ENCODE peak calls at places on chromosome 13, in nine cellular contexts. One of them, this sample, is unnamed. For H3K27me3, the result is how much of the 10 kb centered on the place peaks cover.

GRCh38 chr13:94548382-94549240 is 47.3 kb downstream of the TGDS start:
- DNase-seq in bronchial epithelial cell: peak
- DNase-seq in cardiac muscle cell: peak
- DNase-seq in fibroblast of lung: peak
- DNase-seq in PC-3: peak
- DNase-seq in tibial nerve: peak
- DNase-seq in HCT116: peak
- DNase-seq in brain microvascular endothelial cell: no peak
- DNase-seq in GM23248: peak
- DNase-seq in this sample: no peak

GRCh38 chr13:21022694-21023325 is 38.6 kb downstream of the LATS2 start:
- DNase-seq in bronchial epithelial cell: no peak
- DNase-seq in cardiac muscle cell: no peak
- DNase-seq in fibroblast of lung: no peak
- DNase-seq in PC-3: no peak
- DNase-seq in tibial nerve: no peak
- DNase-seq in HCT116: no peak
- DNase-seq in brain microvascular endothelial cell: no peak
- DNase-seq in GM23248: no peak
- DNase-seq in this sample: peak

GRCh38 chr13:76885203-76886004 is 801 bp downstream of the KCTD12 start:
- DNase-seq in bronchial epithelial cell: peak
- DNase-seq in cardiac muscle cell: peak
- DNase-seq in fibroblast of lung: peak
- DNase-seq in PC-3: peak
- DNase-seq in tibial nerve: peak
- DNase-seq in HCT116: no peak
- DNase-seq in brain microvascular endothelial cell: peak
- DNase-seq in GM23248: peak
- DNase-seq in this sample: peak

GRCh38 chr13:84126671-84127171 is 244.4 kb upstream of the SLITRK1 start:
- DNase-seq in bronchial epithelial cell: peak
- DNase-seq in cardiac muscle cell: peak
- DNase-seq in fibroblast of lung: no peak
- DNase-seq in PC-3: no peak
- DNase-seq in tibial nerve: no peak
- DNase-seq in HCT116: no peak
- DNase-seq in brain microvascular endothelial cell: peak
- DNase-seq in GM23248: no peak
- DNase-seq in this sample: no peak

GRCh38 chr13:94705081-94705751 is 7.1 kb downstream of the SOX21 start:
- DNase-seq in bronchial epithelial cell: no peak
- DNase-seq in cardiac muscle cell: no peak
- DNase-seq in fibroblast of lung: no peak
- DNase-seq in PC-3: no peak
- DNase-seq in tibial nerve: no peak
- DNase-seq in HCT116: no peak
- DNase-seq in brain microvascular endothelial cell: no peak
- DNase-seq in GM23248: no peak
- DNase-seq in this sample: no peak

GRCh38 chr13:31029129-31029528 is 96.7 kb downstream of the TEX26 start:
- DNase-seq in bronchial epithelial cell: no peak
- DNase-seq in cardiac muscle cell: no peak
- DNase-seq in fibroblast of lung: no peak
- DNase-seq in PC-3: no peak
- DNase-seq in tibial nerve: no peak
- DNase-seq in HCT116: no peak
- DNase-seq in brain microvascular endothelial cell: no peak
- DNase-seq in GM23248: peak
- DNase-seq in this sample: no peak

GRCh38 chr13:81017525-81018152 is 676.7 kb upstream of the SPRY2 start:
- DNase-seq in bronchial epithelial cell: peak
- DNase-seq in cardiac muscle cell: peak
- DNase-seq in fibroblast of lung: peak
- DNase-seq in PC-3: peak
- DNase-seq in tibial nerve: no peak
- DNase-seq in HCT116: peak
- DNase-seq in brain microvascular endothelial cell: no peak
- DNase-seq in GM23248: peak
- DNase-seq in this sample: peak

GRCh38 chr13:91139232-91139631 is 208.3 kb upstream of the MIR17HG start:
- DNase-seq in bronchial epithelial cell: no peak
- DNase-seq in cardiac muscle cell: no peak
- DNase-seq in fibroblast of lung: no peak
- DNase-seq in PC-3: no peak
- DNase-seq in tibial nerve: no peak
- DNase-seq in HCT116: no peak
- DNase-seq in brain microvascular endothelial cell: no peak
- DNase-seq in GM23248: no peak
- DNase-seq in this sample: no peak

GRCh38 chr13:23695711-23696512 is 125.7 kb downstream of the TNFRSF19 start:
- DNase-seq in bronchial epithelial cell: no peak
- DNase-seq in cardiac muscle cell: no peak
- DNase-seq in fibroblast of lung: no peak
- DNase-seq in PC-3: no peak
- DNase-seq in tibial nerve: no peak
- DNase-seq in HCT116: no peak
- DNase-seq in brain microvascular endothelial cell: no peak
- DNase-seq in GM23248: no peak
- DNase-seq in this sample: no peak

GRCh38 chr13:27638521-27638920 is 16.8 kb downstream of the POLR1D start:
- DNase-seq in bronchial epithelial cell: peak
- DNase-seq in cardiac muscle cell: no peak
- DNase-seq in fibroblast of lung: peak
- DNase-seq in PC-3: no peak
- DNase-seq in tibial nerve: no peak
- DNase-seq in HCT116: no peak
- DNase-seq in brain microvascular endothelial cell: no peak
- DNase-seq in GM23248: peak
- DNase-seq in this sample: peak

GRCh38 chr13:19634129-19634740 is 776 bp downstream of the MPHOSPH8 start:
- DNase-seq in bronchial epithelial cell: peak
- DNase-seq in cardiac muscle cell: peak
- DNase-seq in fibroblast of lung: peak
- DNase-seq in PC-3: peak
- DNase-seq in tibial nerve: peak
- DNase-seq in HCT116: no peak
- DNase-seq in brain microvascular endothelial cell: peak
- DNase-seq in GM23248: peak
- DNase-seq in this sample: no peak

GRCh38 chr13:109666656-109667448 is 119.5 kb downstream of the IRS2 start:
- DNase-seq in bronchial epithelial cell: peak
- DNase-seq in cardiac muscle cell: no peak
- DNase-seq in fibroblast of lung: no peak
- DNase-seq in PC-3: peak
- DNase-seq in tibial nerve: no peak
- DNase-seq in HCT116: no peak
- DNase-seq in brain microvascular endothelial cell: peak
- DNase-seq in GM23248: peak
- DNase-seq in this sample: peak

GRCh38 chr13:36345438-36346221 is 564 bp downstream of the SPART start:
- DNase-seq in bronchial epithelial cell: peak
- DNase-seq in cardiac muscle cell: peak
- DNase-seq in fibroblast of lung: peak
- DNase-seq in PC-3: no peak
- DNase-seq in tibial nerve: peak
- DNase-seq in HCT116: no peak
- DNase-seq in brain microvascular endothelial cell: peak
- DNase-seq in GM23248: peak
- DNase-seq in this sample: peak

GRCh38 chr13:59914556-59914955 is 249.2 kb downstream of the DIAPH3 start:
- DNase-seq in bronchial epithelial cell: no peak
- DNase-seq in cardiac muscle cell: no peak
- DNase-seq in fibroblast of lung: no peak
- DNase-seq in PC-3: no peak
- DNase-seq in tibial nerve: no peak
- DNase-seq in HCT116: no peak
- DNase-seq in brain microvascular endothelial cell: peak
- DNase-seq in GM23248: peak
- DNase-seq in this sample: no peak

GRCh38 chr13:36616706-36617105 is 57.1 kb upstream of the SERTM1 start:
- DNase-seq in bronchial epithelial cell: no peak
- DNase-seq in cardiac muscle cell: no peak
- DNase-seq in fibroblast of lung: no peak
- DNase-seq in PC-3: no peak
- DNase-seq in tibial nerve: no peak
- DNase-seq in HCT116: no peak
- DNase-seq in brain microvascular endothelial cell: no peak
- DNase-seq in GM23248: no peak
- DNase-seq in this sample: no peak

GRCh38 chr13:94114166-94114565 is 365.3 kb downstream of the DCT start:
- DNase-seq in bronchial epithelial cell: no peak
- DNase-seq in cardiac muscle cell: no peak
- DNase-seq in fibroblast of lung: no peak
- DNase-seq in PC-3: no peak
- DNase-seq in tibial nerve: no peak
- DNase-seq in HCT116: no peak
- DNase-seq in brain microvascular endothelial cell: no peak
- DNase-seq in GM23248: no peak
- DNase-seq in this sample: no peak

GRCh38 chr13:110448230-110448629 is 113.3 kb downstream of the RAB20 start:
- DNase-seq in bronchial epithelial cell: peak
- DNase-seq in cardiac muscle cell: peak
- DNase-seq in fibroblast of lung: peak
- DNase-seq in PC-3: peak
- DNase-seq in tibial nerve: no peak
- DNase-seq in HCT116: peak
- DNase-seq in brain microvascular endothelial cell: peak
- DNase-seq in GM23248: peak
- DNase-seq in this sample: peak

GRCh38 chr13:26557393-26558073 is at the start of gene WASF3:
- DNase-seq in bronchial epithelial cell: peak
- DNase-seq in cardiac muscle cell: peak
- DNase-seq in fibroblast of lung: peak
- DNase-seq in PC-3: peak
- DNase-seq in tibial nerve: peak
- DNase-seq in HCT116: peak
- DNase-seq in brain microvascular endothelial cell: peak
- DNase-seq in GM23248: peak
- DNase-seq in this sample: peak
- H3K27me3 ChIP-seq in bronchial epithelial cell: under half
- H3K27me3 ChIP-seq in cardiac muscle cell: under half
- H3K27me3 ChIP-seq in fibroblast of lung: under half
- H3K27me3 ChIP-seq in PC-3: under half
- H3K27me3 ChIP-seq in tibial nerve: under half
- H3K27me3 ChIP-seq in HCT116: under half
- H3K27me3 ChIP-seq in brain microvascular endothelial cell: under half
- H3K27me3 ChIP-seq in GM23248: under half
- H3K27me3 ChIP-seq in this sample: under half

DNA sequence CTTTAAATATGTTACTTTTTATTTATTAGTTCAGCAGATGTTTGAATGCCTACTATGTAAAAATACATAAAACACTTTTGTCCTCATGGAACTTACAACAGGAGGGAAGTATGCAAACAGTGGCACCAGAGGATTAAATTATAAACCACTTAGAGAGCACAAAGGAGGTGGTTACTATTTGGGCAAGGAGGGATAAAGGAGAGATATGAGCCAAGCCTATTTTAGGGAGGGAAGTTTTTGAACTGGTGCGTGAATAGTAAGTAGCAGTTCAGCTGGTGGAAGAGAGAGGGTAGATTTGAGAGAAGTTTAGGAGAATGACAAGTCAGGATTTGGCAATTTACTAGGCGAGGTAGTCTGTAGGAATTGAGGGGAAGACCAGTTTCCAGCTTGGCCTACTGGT is 8.6 kb downstream of the AKAP11 start:
- DNase-seq in bronchial epithelial cell: no peak
- DNase-seq in cardiac muscle cell: no peak
- DNase-seq in fibroblast of lung: no peak
- DNase-seq in PC-3: no peak
- DNase-seq in tibial nerve: no peak
- DNase-seq in HCT116: no peak
- DNase-seq in brain microvascular endothelial cell: no peak
- DNase-seq in GM23248: no peak
- DNase-seq in this sample: no peak
- H3K27me3 ChIP-seq in bronchial epithelial cell: under half
- H3K27me3 ChIP-seq in cardiac muscle cell: under half
- H3K27me3 ChIP-seq in fibroblast of lung: under half
- H3K27me3 ChIP-seq in PC-3: under half
- H3K27me3 ChIP-seq in tibial nerve: under half
- H3K27me3 ChIP-seq in HCT116: under half
- H3K27me3 ChIP-seq in brain microvascular endothelial cell: under half
- H3K27me3 ChIP-seq in GM23248: under half
- H3K27me3 ChIP-seq in this sample: under half

DNA sequence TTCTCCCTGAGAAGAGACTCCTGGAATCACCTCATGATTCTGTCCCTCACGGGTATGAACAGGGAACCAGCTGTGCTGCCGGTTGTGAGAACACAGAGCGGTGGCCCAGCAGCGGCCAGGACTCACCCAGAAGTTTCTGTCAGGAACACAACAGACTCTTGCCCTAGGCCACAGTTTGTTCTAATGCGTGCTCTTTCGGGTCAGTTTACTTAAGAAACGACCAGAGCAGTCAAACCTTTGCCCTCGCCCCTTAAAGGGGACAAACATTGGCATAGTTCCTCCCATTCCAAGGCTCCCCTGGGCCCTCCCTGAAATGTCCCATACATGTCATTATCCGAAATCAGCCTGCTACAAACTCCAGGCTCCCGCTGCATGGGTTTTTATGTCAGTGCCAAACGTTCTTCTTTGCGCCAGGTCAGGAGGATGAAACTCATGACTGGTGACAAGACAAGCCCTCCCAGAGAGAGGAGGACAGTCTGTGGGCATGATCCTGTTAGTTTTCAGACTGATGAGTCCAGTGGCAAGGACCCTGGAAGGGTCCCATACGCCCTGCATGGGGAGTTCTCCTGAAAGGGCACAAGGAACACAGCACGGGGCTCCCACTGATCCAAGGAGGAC is 18.3 kb downstream of the ZIC5 start:
- DNase-seq in bronchial epithelial cell: no peak
- DNase-seq in cardiac muscle cell: no peak
- DNase-seq in fibroblast of lung: no peak
- DNase-seq in PC-3: no peak
- DNase-seq in tibial nerve: no peak
- DNase-seq in HCT116: no peak
- DNase-seq in brain microvascular endothelial cell: no peak
- DNase-seq in GM23248: no peak
- DNase-seq in this sample: no peak
- H3K27me3 ChIP-seq in bronchial epithelial cell: under half
- H3K27me3 ChIP-seq in cardiac muscle cell: half or more
- H3K27me3 ChIP-seq in fibroblast of lung: under half
- H3K27me3 ChIP-seq in PC-3: half or more
- H3K27me3 ChIP-seq in tibial nerve: under half
- H3K27me3 ChIP-seq in HCT116: under half
- H3K27me3 ChIP-seq in brain microvascular endothelial cell: under half
- H3K27me3 ChIP-seq in GM23248: half or more
- H3K27me3 ChIP-seq in this sample: half or more

DNA sequence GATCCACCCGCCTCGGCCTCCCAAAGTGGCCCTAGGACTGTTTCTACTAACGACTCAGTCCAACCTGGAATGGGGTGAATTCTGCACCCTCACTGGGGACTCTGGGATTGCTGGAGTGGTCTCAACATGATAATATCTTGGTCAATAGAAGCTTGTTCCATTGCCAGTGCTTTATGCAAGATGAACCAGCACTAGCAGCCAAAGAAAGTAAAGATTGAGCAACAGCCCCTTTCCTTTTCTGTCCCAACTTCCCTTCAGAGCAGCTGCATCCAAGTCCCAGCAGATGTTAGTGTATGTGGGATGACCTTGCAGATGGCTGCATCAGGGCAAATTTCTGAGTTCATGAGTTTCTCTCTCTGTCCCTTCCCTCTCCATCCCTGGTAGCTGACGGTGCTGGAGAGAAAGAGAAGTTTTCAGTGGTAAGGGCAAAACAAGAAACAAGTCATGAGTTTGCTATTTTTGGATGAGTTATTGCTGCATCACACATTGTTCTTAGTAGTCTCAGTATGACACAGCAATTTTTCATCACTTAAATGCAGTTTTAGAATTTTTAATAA is 183.6 kb upstream of the EDNRB start:
- DNase-seq in bronchial epithelial cell: peak
- DNase-seq in cardiac muscle cell: no peak
- DNase-seq in fibroblast of lung: peak
- DNase-seq in PC-3: peak
- DNase-seq in tibial nerve: peak
- DNase-seq in HCT116: no peak
- DNase-seq in brain microvascular endothelial cell: peak
- DNase-seq in GM23248: peak
- DNase-seq in this sample: no peak
- H3K27me3 ChIP-seq in bronchial epithelial cell: under half
- H3K27me3 ChIP-seq in cardiac muscle cell: under half
- H3K27me3 ChIP-seq in fibroblast of lung: under half
- H3K27me3 ChIP-seq in PC-3: under half
- H3K27me3 ChIP-seq in tibial nerve: under half
- H3K27me3 ChIP-seq in HCT116: under half
- H3K27me3 ChIP-seq in brain microvascular endothelial cell: under half
- H3K27me3 ChIP-seq in GM23248: under half
- H3K27me3 ChIP-seq in this sample: under half

This sample was measured in SJSA1.